ENCODE peak calls at places on chromosomes 5 and 9, in five cellular contexts. E is PC-3, Q is WERI-Rb-1, V is tibial nerve, U is progenitor cell of endocrine pancreas. O is an unnamed sample.

GRCh38 chr9:86341007-86341491 is 13.2 kb downstream of the TUT7 start:
- DNase-seq in E (peak), Q (no peak), V (no peak), U (no peak), O (no peak)

GRCh38 chr9:136614967-136615623 is 47.6 kb upstream of the EGFL7 start:
- DNase-seq in E (no peak), Q (peak), V (no peak), U (no peak), O (no peak)

GRCh38 chr9:72485821-72486605 is 35.4 kb upstream of the TMC1 start:
- DNase-seq in E (no peak), Q (no peak), V (peak), U (no peak), O (no peak)

GRCh38 chr5:100550531-100551036 is 15.4 kb downstream of the FAM174A start:
- DNase-seq in E (peak), Q (no peak), V (no peak), U (no peak), O (no peak)

GRCh38 chr5:87195104-87195581 is 72.5 kb upstream of the RASA1 start:
- DNase-seq in E (peak), Q (no peak), V (no peak), U (no peak), O (no peak)

GRCh38 chr5:32526815-32527214 is 58.5 kb upstream of the SUB1 start:
- DNase-seq in E (no peak), Q (no peak), V (no peak), U (no peak), O (no peak)

GRCh38 chr5:127757576-127757975 is 54.4 kb downstream of the CCDC192 start:
- DNase-seq in E (peak), Q (peak), V (no peak), U (no peak), O (no peak)

GRCh38 chr9:16718296-16718695 is 152.2 kb downstream of the BNC2 start:
- DNase-seq in E (no peak), Q (no peak), V (no peak), U (no peak), O (no peak)

GRCh38 chr9:91560301-91560700 is 136.7 kb upstream of the NFIL3 start:
- DNase-seq in E (no peak), Q (no peak), V (no peak), U (no peak), O (no peak)

GRCh38 chr9:20319641-20320337 is 302.5 kb downstream of the MLLT3 start:
- DNase-seq in E (peak), Q (no peak), V (no peak), U (no peak), O (peak)

GRCh38 chr9:135053133-135053532 is 34.3 kb upstream of the OLFM1 start:
- DNase-seq in E (no peak), Q (no peak), V (no peak), U (no peak), O (no peak)

GRCh38 chr5:143641549-143641955 is 170.4 kb upstream of the HMHB1 start:
- DNase-seq in E (no peak), Q (no peak), V (no peak), U (no peak), O (no peak)

GRCh38 chr9:81791076-81791475 is 101.7 kb upstream of the TLE1 start:
- DNase-seq in E (no peak), Q (peak), V (no peak), U (no peak), O (no peak)

GRCh38 chr9:81782313-81782712 is 93.0 kb upstream of the TLE1 start:
- DNase-seq in E (no peak), Q (no peak), V (no peak), U (no peak), O (no peak)

GRCh38 chr9:81789751-81790150 is 100.4 kb upstream of the TLE1 start:
- DNase-seq in E (no peak), Q (no peak), V (no peak), U (no peak), O (no peak)

DNA sequence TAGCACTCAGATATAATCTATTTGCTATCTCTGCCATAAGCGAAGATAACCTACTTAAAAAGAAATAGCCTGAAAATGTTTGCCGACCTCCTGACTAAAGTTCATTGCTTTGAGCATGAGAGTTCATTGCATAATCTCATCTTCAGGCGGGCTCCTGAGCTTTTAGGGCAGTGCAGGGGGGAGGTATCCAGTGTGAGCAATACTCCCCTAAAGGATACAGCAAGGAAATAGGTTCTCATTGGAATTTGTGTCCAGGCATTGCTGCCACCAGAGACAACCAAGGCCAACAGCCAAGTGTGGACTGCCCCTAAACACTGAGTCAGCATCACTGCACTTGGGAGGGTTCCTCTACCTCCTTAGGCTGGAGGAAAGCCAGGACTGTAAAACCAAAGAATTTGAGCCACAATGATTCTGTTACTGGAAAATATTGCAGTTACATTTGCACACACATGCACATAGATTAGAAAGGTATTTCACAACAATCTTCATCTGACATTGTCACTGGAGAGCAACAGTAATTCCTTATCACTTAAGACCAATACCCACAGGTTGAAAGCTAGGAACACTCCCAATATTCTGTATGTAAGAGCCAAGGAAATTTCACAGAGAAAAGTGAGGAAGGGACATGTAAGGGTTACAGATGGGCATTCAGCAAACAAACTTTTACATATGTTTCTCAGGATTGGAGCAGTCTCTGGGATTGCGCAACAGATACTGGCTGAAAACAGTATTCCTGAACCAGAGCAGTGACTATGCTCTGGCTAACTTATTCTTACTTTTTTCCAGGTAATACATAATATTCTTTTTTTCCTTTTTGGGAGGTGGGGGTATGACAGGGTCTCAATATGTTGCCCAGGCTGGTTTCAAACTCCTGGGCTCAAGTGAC is 98.6 kb upstream of the TLE1 start:
- DNase-seq in E (peak), Q (no peak), V (peak), U (no peak), O (no peak)
- TF ChIP-seq CTCF in E (no peak), Q (no peak), V (no peak), U (no peak), O (peak)

DNA sequence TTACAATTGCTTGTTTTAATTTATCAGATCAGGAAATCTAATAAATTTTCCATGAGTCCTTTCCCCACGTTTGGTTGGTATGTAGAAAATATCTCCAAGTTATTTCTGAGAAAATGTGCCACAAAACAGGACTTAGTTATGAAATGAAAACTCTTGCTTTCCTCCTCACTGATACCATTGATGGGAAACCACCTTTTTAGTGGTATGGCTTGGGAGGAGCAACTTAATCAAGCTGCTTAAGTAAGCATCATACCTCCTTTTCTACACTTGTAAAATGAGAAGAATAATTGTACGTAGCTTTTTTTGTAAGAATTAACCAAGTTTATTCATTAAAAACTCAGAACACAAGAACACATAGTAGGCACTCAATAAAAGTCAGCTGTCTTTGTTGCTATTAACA is 19.9 kb downstream of the CARTPT start:
- DNase-seq in E (no peak), Q (no peak), V (no peak), U (no peak), O (no peak)
- TF ChIP-seq CTCF in E (no peak), Q (no peak), V (no peak), U (no peak), O (no peak)

DNA sequence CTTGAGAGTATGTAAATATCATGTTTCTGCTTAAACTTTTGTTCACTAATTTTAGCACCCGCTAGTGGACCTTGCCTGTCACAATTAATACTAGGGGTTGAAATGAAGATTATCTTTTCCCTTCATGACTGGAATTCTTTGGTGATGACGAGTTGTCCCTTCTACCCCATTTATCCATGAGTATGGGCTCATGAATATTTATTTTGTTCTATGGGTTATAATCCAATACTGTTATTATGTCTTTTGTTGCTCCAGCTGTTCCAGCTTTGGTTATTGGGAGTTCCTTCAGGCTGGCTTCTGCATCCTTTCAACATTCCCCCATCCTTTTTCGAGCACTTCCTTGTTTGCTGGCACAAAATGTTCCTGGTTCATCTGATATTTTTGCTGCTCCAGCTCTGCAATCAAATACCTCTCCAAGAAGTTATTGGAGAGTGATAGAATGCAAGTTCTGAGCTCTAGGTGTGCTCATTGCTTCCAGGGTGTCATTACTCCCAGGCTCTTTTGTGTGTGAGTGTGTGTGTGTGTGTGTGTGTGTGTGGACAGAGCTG is 19.7 kb upstream of the ARHGEF28 start:
- DNase-seq in E (no peak), Q (no peak), V (no peak), U (no peak), O (no peak)
- TF ChIP-seq CTCF in E (no peak), Q (no peak), V (no peak), U (no peak), O (no peak)

GRCh38 chr5:36689225-36689624 is 82.8 kb downstream of the SLC1A3 start:
- DNase-seq in E (no peak), Q (no peak), V (no peak), U (no peak), O (no peak)

GRCh38 chr5:36690041-36690941 is 83.9 kb downstream of the SLC1A3 start:
- DNase-seq in E (peak), Q (peak), V (peak), U (peak), O (peak)

GRCh38 chr5:36691241-36691640 is 84.8 kb downstream of the SLC1A3 start:
- DNase-seq in E (no peak), Q (no peak), V (no peak), U (no peak), O (no peak)

GRCh38 chr5:36686881-36687280 is 80.5 kb downstream of the SLC1A3 start:
- DNase-seq in E (no peak), Q (no peak), V (no peak), U (no peak), O (no peak)

DNA sequence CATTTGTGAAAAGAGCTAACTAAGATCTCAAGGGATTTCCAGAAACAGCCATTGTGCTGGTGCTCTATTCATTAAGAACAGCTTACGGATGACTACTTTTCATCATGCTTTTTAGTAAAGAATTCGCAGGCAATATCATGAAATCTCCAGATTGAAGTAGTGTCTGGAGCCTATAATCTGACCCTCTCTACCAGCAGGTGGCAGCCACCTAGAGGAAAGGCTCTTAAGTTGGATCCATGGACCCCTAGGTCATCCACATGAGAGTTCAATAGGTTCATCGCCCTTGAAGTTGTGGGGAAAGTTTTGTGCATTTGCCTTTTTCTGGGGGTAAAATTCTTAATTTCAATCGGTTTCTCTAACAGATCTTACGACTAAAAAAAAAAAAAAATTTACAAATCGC is 82.3 kb downstream of the SLC1A3 start:
- DNase-seq in E (peak), Q (peak), V (no peak), U (no peak), O (no peak)
- TF ChIP-seq CTCF in E (peak), Q (peak), V (no peak), U (peak), O (peak)

GRCh38 chr5:157689942-157690689 is 18.8 kb downstream of the C5orf52 start:
- DNase-seq in E (no peak), Q (no peak), V (no peak), U (no peak), O (peak)
- TF ChIP-seq CTCF in E (peak), Q (no peak), V (no peak), U (no peak), O (no peak)

GRCh38 chr5:160354666-160355065 is 15.8 kb downstream of the C1QTNF2 start:
- DNase-seq in E (no peak), Q (no peak), V (no peak), U (no peak), O (no peak)
- TF ChIP-seq CTCF in E (no peak), Q (no peak), V (no peak), U (no peak), O (no peak)

DNA sequence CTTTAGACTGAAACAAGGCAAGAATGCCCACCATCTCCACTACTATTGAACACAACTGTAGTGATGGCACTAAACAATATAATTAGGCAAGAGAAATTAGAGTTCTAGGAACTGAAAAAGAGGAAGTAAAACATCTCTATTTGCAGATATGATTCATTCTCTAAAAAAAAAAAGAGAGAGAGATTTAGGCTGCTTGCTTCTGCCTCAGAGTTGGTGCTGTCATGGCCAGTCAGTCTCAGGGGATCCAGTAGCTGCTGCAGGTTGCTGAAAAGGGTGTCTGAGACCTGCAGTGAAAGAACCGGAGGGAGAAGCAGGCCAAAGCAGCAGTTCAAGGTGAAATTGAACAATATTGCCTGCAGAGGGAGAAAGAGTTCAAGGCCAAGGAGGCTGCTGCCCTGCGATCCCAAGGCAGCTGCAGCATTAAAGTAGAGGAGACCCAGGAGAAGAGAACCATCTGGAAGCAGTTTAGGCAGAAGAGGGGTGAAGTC is 72.5 kb downstream of the AP3B1 start:
- DNase-seq in E (peak), Q (peak), V (no peak), U (no peak), O (no peak)
- TF ChIP-seq CTCF in E (peak), Q (peak), V (no peak), U (no peak), O (no peak)

DNA sequence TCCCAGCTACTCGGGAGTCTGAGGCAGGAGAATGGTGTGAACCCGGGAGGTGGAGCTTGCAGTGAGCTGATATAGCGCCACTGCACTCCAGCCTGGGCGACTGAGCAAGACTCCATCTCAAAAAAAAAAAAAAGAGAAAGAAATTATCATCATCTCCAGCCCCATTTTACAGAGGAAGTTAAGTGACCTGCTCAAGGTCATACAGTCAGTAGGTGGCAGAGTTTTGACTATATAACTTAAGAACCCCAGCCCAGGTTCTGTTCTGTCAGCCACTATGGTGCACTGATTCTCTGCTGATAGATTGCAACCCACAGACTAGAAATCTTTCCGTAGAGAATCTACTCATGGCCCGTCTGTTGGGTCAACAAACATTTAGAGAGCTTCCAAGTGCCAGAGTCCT is 25.7 kb upstream of the DENND1A start:
- DNase-seq in E (no peak), Q (no peak), V (no peak), U (no peak), O (no peak)
- TF ChIP-seq CTCF in E (no peak), Q (no peak), V (no peak), U (no peak), O (no peak)